ENCODE peak calls at places on chromosomes 16 and 17, in ten cellular contexts. L is Peyer's patch, I is uterus, C is adrenal gland, U is esophagus squamous epithelium, X is body of pancreas, N is heart left ventricle, V is tibial nerve, Y is H1, E is K562. G is an unnamed sample.
A peak's percentile ranks its signal among the peaks of the same experiment; 100 is the strongest.

GRCh38 chr17:7769854-7770253 is 52.3 kb downstream of the DNAH2 start:
- DNase-seq in E (no peak), L (no peak), N (no peak), C (no peak), V (no peak), X (no peak), Y (no peak), U (no peak), I (no peak), G (no peak)

GRCh38 chr17:28940675-28941074 is 10.6 kb downstream of the PHF12 start:
- DNase-seq in Y (no peak), I (no peak), N (no peak), X (no peak), L (no peak), U (no peak), E (no peak), C (no peak), V (no peak), G (no peak)

GRCh38 chr16:11586856-11587642 is at the start of gene LITAF:
- DNase-seq in I (peak; percentile 70), N (peak; percentile 77), L (peak; percentile 82), Y (peak; percentile 79), U (no peak), E (peak; percentile 77), V (peak; percentile 53), X (peak; percentile 71), C (peak; percentile 63), G (no peak)

GRCh38 chr16:66905633-66906539 is 12.8 kb downstream of the CDH16 start:
- DNase-seq in V (no peak), I (no peak), E (peak; percentile 90), N (peak; percentile 83), X (peak; percentile 71), Y (no peak), U (no peak), L (peak; percentile 88), C (peak; percentile 75), G (no peak)

GRCh38 chr16:23510154-23510914 is at the start of gene GGA2:
- DNase-seq in I (peak; percentile 81), C (peak; percentile 86), V (peak; percentile 73), L (peak; percentile 94), X (peak; percentile 88), N (peak; percentile 89), E (peak; percentile 88), Y (peak; percentile 87), U (no peak), G (peak; percentile 78)

GRCh38 chr16:11052080-11052808 is 107.9 kb downstream of the CLEC16A start:
- DNase-seq in C (no peak), Y (no peak), U (no peak), N (no peak), I (no peak), E (no peak), V (no peak), L (peak; percentile 64), X (no peak), G (no peak)

GRCh38 chr17:37301288-37301687 is 74.5 kb upstream of the C17orf78 start:
- DNase-seq in X (peak; percentile 33), C (peak; percentile 52), E (no peak), L (no peak), N (no peak), Y (peak; percentile 32), U (no peak), V (no peak), I (no peak), G (no peak)

GRCh38 chr17:31130286-31131224 is 35.8 kb downstream of the NF1 start:
- DNase-seq in X (no peak), E (no peak), L (no peak), V (no peak), C (no peak), N (peak; percentile 81), U (no peak), I (no peak), Y (no peak), G (no peak)

GRCh38 chr17:47660064-47660492 is 10.4 kb downstream of the KPNB1 start:
- DNase-seq in V (no peak), Y (no peak), U (no peak), E (no peak), I (no peak), N (no peak), X (no peak), L (no peak), C (no peak), G (no peak)
- TF ChIP-seq POLR2A in V (no peak), Y (no peak), U (no peak), E (no peak), I (no peak), N (no peak), X (no peak), L (no peak), C (no peak), G (no peak)

DNA sequence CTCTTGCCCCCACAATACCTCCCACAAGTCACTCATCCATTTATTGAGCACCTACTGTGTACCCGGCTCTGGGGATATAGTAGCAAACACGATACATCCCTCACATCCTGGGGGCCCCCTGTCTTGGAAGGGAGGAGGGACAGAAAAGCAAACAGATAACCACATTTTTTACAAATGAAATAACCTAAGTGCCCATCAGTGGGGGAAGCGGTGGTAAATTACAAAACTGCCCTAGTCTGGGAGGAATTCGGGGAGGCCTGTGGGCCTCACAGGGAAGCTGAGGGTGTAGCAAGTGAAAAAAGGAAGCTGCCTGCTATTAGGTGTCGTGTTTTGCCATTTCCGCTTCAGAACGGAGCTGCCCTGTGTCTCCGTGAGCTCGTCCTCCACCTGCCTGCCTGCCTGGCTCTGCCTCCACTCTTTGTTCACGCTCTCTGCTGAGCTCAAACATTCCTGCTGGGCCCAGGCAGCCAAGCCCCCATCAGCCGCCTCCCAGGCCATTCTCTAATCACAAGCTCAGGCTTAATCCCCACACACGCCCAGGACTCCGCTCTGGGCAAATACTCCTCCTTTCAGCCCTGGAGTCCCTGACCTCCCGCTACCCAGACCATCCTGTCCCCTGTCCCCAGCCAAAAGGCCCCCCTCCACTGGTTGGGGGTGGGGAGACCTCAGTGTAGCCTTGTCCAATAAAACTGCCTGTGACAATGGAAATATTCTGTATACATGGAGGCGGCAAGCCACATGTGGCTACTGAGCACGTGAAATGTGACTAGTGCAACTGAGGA is 10.2 kb upstream of the SEC14L5 start:
- DNase-seq in N (no peak), U (no peak), L (no peak), I (no peak), X (no peak), E (no peak), V (no peak), Y (no peak), C (no peak), G (no peak)
- TF ChIP-seq POLR2A in N (no peak), U (no peak), L (no peak), I (no peak), X (no peak), E (no peak), V (no peak), Y (no peak), C (no peak), G (no peak)

GRCh38 chr16:1610841-1611653 is 825 bp downstream of the IFT140 start:
- DNase-seq in L (no peak), Y (no peak), N (no peak), E (no peak), V (no peak), I (no peak), U (no peak), X (no peak), C (peak; percentile 80), G (no peak)

GRCh38 chr16:1614226-1615102 is 2.3 kb downstream of the CRAMP1 start:
- DNase-seq in U (no peak), Y (peak; percentile 52), L (no peak), X (peak; percentile 34), I (no peak), E (peak; percentile 69), V (no peak), N (peak; percentile 37), C (peak; percentile 49), G (no peak)

GRCh38 chr16:1613728-1614225 is 1.6 kb downstream of the CRAMP1 start:
- DNase-seq in Y (no peak), E (no peak), L (peak; percentile 52), U (no peak), V (no peak), C (peak; percentile 37), X (peak; percentile 35), I (peak; percentile 27), N (no peak), G (peak; percentile 88)

GRCh38 chr16:1613240-1613639 is 1.1 kb downstream of the CRAMP1 start:
- DNase-seq in Y (no peak), C (peak; percentile 30), N (no peak), L (no peak), U (no peak), V (no peak), I (no peak), E (no peak), X (no peak), G (no peak)

GRCh38 chr16:1612320-1613111 is at the start of gene CRAMP1:
- DNase-seq in U (no peak), Y (no peak), E (peak; percentile 32), V (no peak), L (peak; percentile 54), N (no peak), C (peak; percentile 34), I (peak; percentile 28), X (peak; percentile 12), G (peak; percentile 86)
- TF ChIP-seq POLR2A in U (no peak), Y (no peak), E (no peak), V (no peak), L (peak; percentile 31), N (peak; percentile 46), C (peak; percentile 27), I (peak; percentile 57), X (no peak), G (no peak)

GRCh38 chr17:41632482-41633105 is 8.2 kb upstream of the KRT17 start:
- DNase-seq in N (no peak), I (no peak), E (no peak), U (no peak), L (no peak), C (no peak), X (no peak), V (no peak), Y (no peak), G (no peak)

GRCh38 chr17:41633498-41634197 is 9.3 kb upstream of the KRT17 start:
- DNase-seq in X (no peak), U (no peak), I (no peak), Y (no peak), N (no peak), C (no peak), E (no peak), L (no peak), V (no peak), G (no peak)

GRCh38 chr17:41635121-41636097 is 11.0 kb upstream of the KRT17 start:
- DNase-seq in I (peak; percentile 24), U (no peak), V (peak; percentile 38), L (peak; percentile 57), E (no peak), C (peak; percentile 53), X (peak; percentile 72), Y (no peak), N (peak; percentile 45), G (no peak)

GRCh38 chr17:41636652-41637051 is 12.3 kb upstream of the KRT17 start:
- DNase-seq in X (no peak), N (no peak), I (no peak), V (no peak), L (no peak), U (no peak), Y (no peak), E (no peak), C (no peak), G (no peak)

DNA sequence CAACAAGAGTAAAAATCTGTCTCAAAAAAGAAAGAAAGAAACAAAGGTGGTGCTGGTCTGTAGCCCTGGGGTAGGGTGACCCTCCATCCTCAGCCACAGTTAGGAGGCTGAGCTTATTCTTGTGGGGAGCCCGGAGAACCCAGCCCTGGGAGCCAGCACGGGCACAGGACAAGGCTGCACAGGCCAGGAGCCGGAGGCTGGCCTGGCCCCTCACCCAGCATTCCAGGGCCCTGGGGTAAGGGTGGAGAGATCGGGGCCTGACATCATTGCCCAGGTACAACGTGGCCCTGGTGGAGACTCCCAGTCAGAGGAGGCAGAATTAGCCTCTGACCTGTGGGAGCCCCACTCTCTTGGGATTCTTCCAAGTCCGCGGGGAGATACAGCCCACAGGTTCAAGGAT is 10.3 kb upstream of the KRT17 start:
- DNase-seq in E (no peak), I (no peak), L (no peak), N (no peak), U (no peak), Y (no peak), V (no peak), C (no peak), X (no peak), G (no peak)
- TF ChIP-seq POLR2A in E (no peak), I (no peak), L (no peak), N (no peak), U (no peak), Y (no peak), V (no peak), C (no peak), X (no peak), G (no peak)

G was measured in lower leg skin.